ENCODE peak calls at places on chromosomes 3 and 15, in eight cellular contexts. O is fibroblast of mammary gland, W is fibroblast of lung, R is endothelial cell, C is AG10803, G is Peyer's patch, Z is osteocyte, X is IMR-90. F is an unnamed sample.

GRCh38 chr3:14957933-14958332 is 10.6 kb downstream of the NR2C2 start:
- DNase-seq in O (peak), W (no peak), R (no peak), C (peak), G (no peak), Z (no peak), X (no peak), F (no peak)

GRCh38 chr3:4976109-4976508 is 3.1 kb upstream of the BHLHE40 start:
- DNase-seq in O (peak), W (peak), R (peak), C (peak), G (peak), Z (no peak), X (peak), F (no peak)

GRCh38 chr15:25693321-25694237 is 169.5 kb downstream of the ATP10A start:
- DNase-seq in O (peak), W (peak), R (peak), C (peak), G (peak), Z (no peak), X (peak), F (no peak)

GRCh38 chr3:11226042-11226370 is 46.2 kb upstream of the ATG7 start:
- DNase-seq in O (no peak), W (no peak), R (no peak), C (no peak), G (peak), Z (no peak), X (no peak), F (no peak)

GRCh38 chr3:15955968-15956367 is 158.2 kb upstream of the ANKRD28 start:
- DNase-seq in O (peak), W (peak), R (no peak), C (no peak), G (no peak), Z (no peak), X (peak), F (no peak)

GRCh38 chr3:88732211-88732610 is 375.2 kb upstream of the EPHA3 start:
- DNase-seq in O (no peak), W (no peak), R (no peak), C (no peak), G (no peak), Z (no peak), X (no peak), F (no peak)

GRCh38 chr15:26967719-26968269 is 3.2 kb upstream of the GABRG3 start:
- DNase-seq in O (no peak), W (peak), R (peak), C (peak), G (no peak), Z (no peak), X (no peak), F (no peak)

GRCh38 chr3:79018671-79019136 is 749.1 kb downstream of the ROBO1 start:
- DNase-seq in O (peak), W (peak), R (peak), C (peak), G (peak), Z (peak), X (peak), F (peak)

GRCh38 chr15:40088929-40089755 is 19.5 kb downstream of the BMF start:
- DNase-seq in O (no peak), W (no peak), R (no peak), C (no peak), G (no peak), Z (no peak), X (peak), F (no peak)

GRCh38 chr3:36124118-36124796 is 256.0 kb upstream of the STAC start:
- DNase-seq in O (peak), W (peak), R (peak), C (peak), G (no peak), Z (no peak), X (peak), F (no peak)
- TF ChIP-seq CTCF in O (peak), W (peak), R (peak), C (peak), G (no peak), Z (peak), X (peak), F (no peak)

GRCh38 chr3:196694202-196694638 is 17.8 kb downstream of the CEP19 start:
- DNase-seq in O (peak), W (peak), R (no peak), C (no peak), G (no peak), Z (peak), X (peak), F (no peak)
- TF ChIP-seq CTCF in O (peak), W (no peak), R (no peak), C (no peak), G (no peak), Z (peak), X (no peak), F (no peak)

DNA sequence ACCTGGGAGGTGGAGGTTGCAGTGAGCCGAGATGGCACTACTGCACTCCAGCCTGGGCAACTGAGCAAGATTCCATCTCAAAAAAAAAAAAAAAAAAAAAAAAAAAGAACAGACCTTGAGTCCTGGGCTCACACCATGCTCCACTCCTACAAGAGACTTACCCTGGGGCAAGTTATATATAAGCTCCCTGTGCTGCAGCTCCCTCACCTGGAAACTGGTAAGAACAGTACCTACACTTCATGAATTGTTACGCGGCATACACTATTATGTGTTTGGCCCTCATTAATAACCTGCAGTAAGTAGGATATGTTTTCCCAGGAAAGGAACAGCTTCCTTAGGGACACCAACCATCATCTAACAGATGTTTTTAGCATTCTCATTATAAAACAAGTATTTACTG is 119.6 kb downstream of the FMN1 start:
- DNase-seq in O (no peak), W (no peak), R (no peak), C (peak), G (peak), Z (no peak), X (no peak), F (no peak)
- TF ChIP-seq CTCF in O (no peak), W (no peak), R (no peak), C (no peak), G (peak), Z (no peak), X (no peak), F (no peak)

GRCh38 chr3:64382171-64382570 is 156.9 kb upstream of the PRICKLE2 start:
- DNase-seq in O (no peak), W (peak), R (no peak), C (no peak), G (no peak), Z (no peak), X (peak), F (no peak)
- TF ChIP-seq CTCF in O (no peak), W (no peak), R (no peak), C (no peak), G (no peak), Z (no peak), X (no peak), F (no peak)

GRCh38 chr3:133661454-133662255 is at the start of gene TOPBP1:
- DNase-seq in O (peak), W (peak), R (peak), C (peak), G (peak), Z (peak), X (peak), F (peak)

GRCh38 chr3:133663569-133664313 is 2.0 kb upstream of the TOPBP1 start:
- DNase-seq in O (peak), W (peak), R (peak), C (peak), G (no peak), Z (no peak), X (peak), F (no peak)

GRCh38 chr3:133659806-133660205 is 1.9 kb downstream of the TOPBP1 start:
- DNase-seq in O (no peak), W (no peak), R (no peak), C (no peak), G (no peak), Z (no peak), X (no peak), F (no peak)

GRCh38 chr3:133667118-133667517 is 5.4 kb upstream of the TOPBP1 start:
- DNase-seq in O (no peak), W (no peak), R (no peak), C (no peak), G (no peak), Z (no peak), X (no peak), F (no peak)

GRCh38 chr3:133662256-133662773 is 574 bp upstream of the TOPBP1 start:
- DNase-seq in O (peak), W (peak), R (peak), C (peak), G (no peak), Z (no peak), X (peak), F (no peak)
- TF ChIP-seq CTCF in O (no peak), W (no peak), R (no peak), C (peak), G (peak), Z (peak), X (no peak), F (no peak)

GRCh38 chr3:193515884-193516438 is 38.7 kb downstream of the ATP13A4 start:
- DNase-seq in O (no peak), W (no peak), R (no peak), C (no peak), G (no peak), Z (no peak), X (no peak), F (no peak)

GRCh38 chr3:193522473-193522872 is 32.2 kb downstream of the ATP13A4 start:
- DNase-seq in O (no peak), W (no peak), R (no peak), C (no peak), G (no peak), Z (no peak), X (no peak), F (no peak)

GRCh38 chr3:193520738-193521137 is 34.0 kb downstream of the ATP13A4 start:
- DNase-seq in O (no peak), W (no peak), R (no peak), C (no peak), G (no peak), Z (no peak), X (no peak), F (no peak)
- TF ChIP-seq CTCF in O (no peak), W (no peak), R (no peak), C (no peak), G (no peak), Z (no peak), X (no peak), F (no peak)

GRCh38 chr15:73710321-73710720 is 26.1 kb downstream of the CD276 start:
- DNase-seq in O (no peak), W (no peak), R (no peak), C (no peak), G (no peak), Z (no peak), X (no peak), F (no peak)

GRCh38 chr15:73708691-73709090 is 24.5 kb downstream of the CD276 start:
- DNase-seq in O (no peak), W (no peak), R (no peak), C (no peak), G (no peak), Z (no peak), X (no peak), F (no peak)

GRCh38 chr15:73709241-73709640 is 25.1 kb downstream of the CD276 start:
- DNase-seq in O (no peak), W (no peak), R (no peak), C (no peak), G (no peak), Z (no peak), X (no peak), F (no peak)

GRCh38 chr15:73711526-73711925 is 27.3 kb downstream of the CD276 start:
- DNase-seq in O (no peak), W (no peak), R (no peak), C (no peak), G (no peak), Z (no peak), X (no peak), F (no peak)

DNA sequence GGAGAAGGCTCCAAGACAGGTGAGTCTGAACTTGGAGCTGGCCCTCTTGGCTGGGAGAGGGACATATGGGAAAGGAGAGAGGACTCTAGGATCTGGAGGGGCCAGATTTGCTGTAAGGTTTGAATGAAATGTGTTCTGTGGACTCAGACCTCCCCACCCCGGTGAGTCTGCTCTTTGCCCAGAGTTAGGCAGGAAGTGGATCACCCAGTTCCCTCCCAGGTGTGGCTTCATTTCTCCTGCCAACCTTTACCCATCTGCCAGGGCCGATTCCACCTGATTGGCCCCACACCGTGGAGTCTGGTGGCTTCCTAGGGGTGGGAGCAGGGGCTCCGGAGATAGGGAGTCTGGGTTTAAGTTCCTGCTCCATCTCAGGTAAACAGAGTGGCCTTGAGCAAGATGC is 25.5 kb downstream of the CD276 start:
- DNase-seq in O (no peak), W (no peak), R (no peak), C (no peak), G (peak), Z (no peak), X (no peak), F (no peak)
- TF ChIP-seq CTCF in O (no peak), W (no peak), R (no peak), C (no peak), G (no peak), Z (no peak), X (no peak), F (no peak)

GRCh38 chr15:99409097-99409473 is 156.7 kb upstream of the MEF2A start:
- DNase-seq in O (peak), W (peak), R (peak), C (peak), G (peak), Z (no peak), X (peak), F (no peak)
- TF ChIP-seq CTCF in O (peak), W (peak), R (no peak), C (peak), G (peak), Z (peak), X (peak), F (no peak)